ENCODE peak calls at places on chromosomes 2 and 18, in five cellular contexts. K is heart left ventricle, W is fibroblast of lung, R is cardiac muscle cell, L is colonic mucosa. B is an unnamed sample.
A peak's percentile ranks its signal among the peaks of the same experiment; 100 is the strongest.

GRCh38 chr2:201260302-201260800 is at the start of gene CASP8:
- DNase-seq in L (no peak), W (peak; percentile 44), R (peak; percentile 76), K (peak; percentile 28), B (peak; percentile 64)

GRCh38 chr2:127226520-127227263 is 6.6 kb upstream of the CYP27C1 start:
- DNase-seq in K (no peak), L (peak; percentile 92), R (peak; percentile 56), W (peak; percentile 95), B (peak; percentile 85)

GRCh38 chr2:64645014-64645418 is 8.7 kb downstream of the SERTAD2 start:
- DNase-seq in R (peak; percentile 82), W (peak; percentile 80), K (peak; percentile 50), L (peak; percentile 63), B (no peak)

GRCh38 chr18:40058811-40059570 is 1896.0 kb upstream of the PIK3C3 start:
- DNase-seq in R (peak; percentile 3), W (no peak), L (no peak), K (no peak), B (no peak)

GRCh38 chr2:47559079-47559684 is 156.2 kb downstream of the MSH2 start:
- DNase-seq in W (peak; percentile 43), L (no peak), R (peak; percentile 12), K (no peak), B (no peak)

GRCh38 chr2:226031078-226031937 is 631.8 kb downstream of the NYAP2 start:
- DNase-seq in L (peak; percentile 30), W (peak; percentile 80), K (peak; percentile 64), R (peak; percentile 85), B (peak; percentile 73)

GRCh38 chr18:77223653-77224052 is 26.0 kb upstream of the GALR1 start:
- DNase-seq in L (no peak), K (no peak), W (peak; percentile 55), R (peak; percentile 60), B (no peak)

GRCh38 chr2:172836386-172837200 is 100.9 kb downstream of the RAPGEF4 start:
- DNase-seq in K (peak; percentile 26), W (peak; percentile 86), L (no peak), R (peak; percentile 63), B (no peak)

GRCh38 chr18:76620326-76620813 is 125.3 kb upstream of the ZNF516 start:
- DNase-seq in K (peak; percentile 66), L (peak; percentile 57), R (peak; percentile 86), W (peak; percentile 77), B (peak; percentile 82)

DNA sequence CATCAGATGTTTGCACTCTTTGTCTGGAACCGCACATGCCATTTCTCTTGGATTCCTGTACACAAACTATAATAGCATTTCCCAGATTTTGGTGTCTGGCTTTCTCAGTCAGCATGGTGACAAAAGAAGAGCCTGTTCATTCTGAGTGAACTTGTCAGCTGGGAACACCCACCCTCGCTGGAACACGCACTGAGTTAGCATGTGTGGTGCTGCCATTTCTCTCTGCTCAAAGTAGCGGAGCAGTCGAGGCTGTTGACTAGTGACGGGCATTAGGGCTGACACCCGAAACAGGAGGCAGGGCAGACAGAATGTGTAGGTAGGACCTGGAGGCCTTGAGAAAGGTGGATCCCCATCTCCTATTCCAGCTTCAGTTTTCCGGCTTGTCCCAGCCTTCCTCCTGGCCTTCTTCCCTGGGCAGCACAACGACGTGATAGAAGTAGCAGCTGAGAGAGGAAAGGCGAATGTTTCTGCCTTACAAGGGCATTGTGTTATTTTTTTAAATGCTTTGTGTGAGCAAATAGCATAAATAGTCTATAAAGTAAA is 272.4 kb downstream of the NEDD4L start:
- DNase-seq in R (no peak), L (no peak), K (no peak), W (no peak), B (no peak)
- H3K4me1 ChIP-seq in R (peaks cover 4% of the 10 kb centered on the region), L (peaks cover 20% of the 10 kb centered on the region), K (peaks cover 41% of the 10 kb centered on the region), W (peaks cover 2% of the 10 kb centered on the region), B (peaks cover 58% of the 10 kb centered on the region)

GRCh38 chr18:36155960-36156757 is 26.5 kb downstream of the ELP2 start:
- DNase-seq in L (no peak), K (no peak), R (no peak), W (peak; percentile 78), B (no peak)
- H3K36me3 ChIP-seq in L (no peaks in the 10 kb centered on the region), K (peaks cover 99% of the 10 kb centered on the region), R (peaks cover 60% of the 10 kb centered on the region), W (peaks cover 5% of the 10 kb centered on the region), B (peaks cover 98% of the 10 kb centered on the region)

GRCh38 chr2:234091883-234092282 is 41.4 kb downstream of the SPP2 start:
- DNase-seq in K (no peak), R (no peak), L (no peak), W (peak; percentile 33), B (no peak)
- H3K27ac ChIP-seq in K (no peak overlapping the region), R (no peak overlapping the region), L (no peak overlapping the region), W (no peak overlapping the region), B (peak overlapping the region; percentile 64)

GRCh38 chr2:101744832-101745231 is 47.3 kb downstream of the MAP4K4 start:
- DNase-seq in L (no peak), R (no peak), W (no peak), K (no peak), B (no peak)

GRCh38 chr2:101738649-101739048 is 41.1 kb downstream of the MAP4K4 start:
- DNase-seq in L (no peak), R (no peak), K (no peak), W (no peak), B (no peak)

GRCh38 chr2:101743288-101743687 is 45.8 kb downstream of the MAP4K4 start:
- DNase-seq in R (no peak), L (no peak), W (no peak), K (no peak), B (no peak)

GRCh38 chr2:101740555-101740964 is 43.1 kb downstream of the MAP4K4 start:
- DNase-seq in R (no peak), W (no peak), L (no peak), K (no peak), B (no peak)

DNA sequence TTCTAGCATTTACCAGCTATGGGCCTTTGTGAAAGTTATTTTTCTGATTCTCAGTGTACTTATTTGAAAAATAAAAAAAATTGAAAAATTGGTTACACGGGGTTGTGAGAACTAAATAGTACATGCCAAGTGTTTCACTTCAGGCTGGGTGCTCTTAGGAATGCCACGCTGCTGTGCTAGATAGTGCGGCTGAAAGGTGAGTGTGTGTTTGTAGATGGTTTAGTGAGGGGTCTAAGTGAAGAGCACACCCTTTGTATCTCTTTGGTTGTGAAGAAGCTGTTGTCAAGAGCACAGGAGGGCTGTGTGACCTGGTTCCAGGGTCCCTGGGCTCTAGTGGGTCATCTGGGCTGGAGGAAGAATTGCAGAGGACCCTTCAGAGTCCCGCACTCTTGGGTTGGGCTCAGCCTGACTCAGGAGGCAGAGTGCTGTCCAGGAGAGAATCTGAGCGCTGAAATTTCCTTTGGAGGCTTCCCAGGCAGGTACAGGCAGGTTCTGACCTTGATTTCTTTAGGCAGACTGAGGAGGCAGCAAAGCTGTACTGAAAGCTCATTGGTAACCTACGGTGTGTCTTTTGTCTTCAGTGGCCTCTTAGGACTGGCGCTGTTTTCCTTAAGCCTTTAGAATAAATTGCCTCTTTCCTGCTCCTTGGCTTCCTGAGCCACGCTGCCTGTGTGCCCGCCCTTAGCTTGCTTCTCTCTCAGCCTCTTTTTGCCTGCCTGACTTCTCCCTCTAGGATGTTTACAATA is 44.4 kb downstream of the MAP4K4 start:
- DNase-seq in R (no peak), L (no peak), K (no peak), W (no peak), B (no peak)
- H3K4me1 ChIP-seq in R (peaks cover 43% of the 10 kb centered on the region), L (peaks cover 2% of the 10 kb centered on the region), K (peaks cover 83% of the 10 kb centered on the region), W (peaks cover 19% of the 10 kb centered on the region), B (peaks cover 56% of the 10 kb centered on the region)

GRCh38 chr18:79345981-79346380 is 49.7 kb upstream of the NFATC1 start:
- DNase-seq in K (no peak), W (no peak), L (no peak), R (no peak), B (no peak)

GRCh38 chr18:79344208-79344581 is 51.5 kb upstream of the NFATC1 start:
- DNase-seq in R (no peak), K (no peak), W (no peak), L (no peak), B (no peak)

GRCh38 chr18:79345366-79345765 is 50.4 kb upstream of the NFATC1 start:
- DNase-seq in R (no peak), W (no peak), L (no peak), K (no peak), B (no peak)

GRCh38 chr18:79348066-79348465 is 47.7 kb upstream of the NFATC1 start:
- DNase-seq in R (no peak), L (no peak), W (peak; percentile 43), K (no peak), B (no peak)

GRCh38 chr18:79343567-79344207 is 52.0 kb upstream of the NFATC1 start:
- DNase-seq in W (no peak), R (no peak), L (peak; percentile 41), K (no peak), B (no peak)
- H3K36me3 ChIP-seq in W (peaks cover 13% of the 10 kb centered on the region), R (peaks cover 19% of the 10 kb centered on the region), L (no peaks in the 10 kb centered on the region), K (peaks cover 66% of the 10 kb centered on the region), B (peaks cover 64% of the 10 kb centered on the region)

GRCh38 chr2:222298000-222298310 is 843 bp downstream of the PAX3 start:
- DNase-seq in K (no peak), L (no peak), W (no peak), R (no peak), B (no peak)

GRCh38 chr2:222300725-222301295 is 2.0 kb upstream of the PAX3 start:
- DNase-seq in L (no peak), W (peak; percentile 45), R (no peak), K (no peak), B (no peak)

GRCh38 chr2:222301296-222301997 is 2.6 kb upstream of the PAX3 start:
- DNase-seq in K (no peak), L (no peak), R (no peak), W (no peak), B (no peak)

GRCh38 chr2:222298311-222299150 is at the start of gene PAX3:
- DNase-seq in R (no peak), W (peak; percentile 90), L (no peak), K (peak; percentile 25), B (no peak)

DNA sequence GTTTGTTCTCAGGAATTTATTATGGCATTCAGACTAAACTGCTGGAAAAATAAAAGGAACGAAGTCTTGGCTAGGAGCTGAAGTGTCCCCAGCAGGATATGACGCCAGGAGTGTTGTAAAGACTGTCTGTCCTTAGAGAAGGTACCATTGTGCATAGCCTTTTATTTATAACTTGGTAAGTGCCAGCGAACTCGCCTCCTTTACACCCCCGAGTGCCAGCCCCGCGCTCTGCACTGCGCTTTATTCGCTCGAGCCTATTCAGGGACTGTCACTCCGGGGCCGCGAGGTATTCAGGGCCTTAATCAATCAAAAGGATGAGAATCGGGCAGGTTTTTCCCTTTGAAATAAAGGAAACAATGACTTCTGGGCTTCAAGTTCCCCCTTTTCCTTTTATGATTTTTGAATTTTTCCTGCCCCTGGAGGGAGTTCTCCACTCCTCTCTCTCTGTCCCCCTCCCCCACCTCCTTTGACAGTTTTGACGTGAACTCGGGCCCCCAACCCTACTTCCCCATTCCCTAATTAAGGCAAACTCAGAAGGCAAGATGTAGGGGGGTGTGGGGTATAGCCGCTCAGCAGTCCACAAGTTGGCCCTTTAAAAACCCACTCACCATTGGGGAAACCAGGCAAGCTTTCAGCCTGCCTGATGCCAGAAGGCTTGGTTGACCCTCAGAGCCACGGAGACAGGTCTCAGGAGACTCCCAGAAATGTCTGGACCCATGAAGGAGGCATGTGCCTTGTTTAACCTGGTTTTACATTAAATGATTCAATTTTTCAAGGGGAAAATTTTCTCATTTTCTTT is 1.3 kb upstream of the PAX3 start:
- DNase-seq in K (no peak), W (no peak), L (no peak), R (no peak), B (no peak)
- H3K27ac ChIP-seq in K (no peak overlapping the region), W (no peak overlapping the region), L (no peak overlapping the region), R (no peak overlapping the region), B (no peak overlapping the region)

DNA sequence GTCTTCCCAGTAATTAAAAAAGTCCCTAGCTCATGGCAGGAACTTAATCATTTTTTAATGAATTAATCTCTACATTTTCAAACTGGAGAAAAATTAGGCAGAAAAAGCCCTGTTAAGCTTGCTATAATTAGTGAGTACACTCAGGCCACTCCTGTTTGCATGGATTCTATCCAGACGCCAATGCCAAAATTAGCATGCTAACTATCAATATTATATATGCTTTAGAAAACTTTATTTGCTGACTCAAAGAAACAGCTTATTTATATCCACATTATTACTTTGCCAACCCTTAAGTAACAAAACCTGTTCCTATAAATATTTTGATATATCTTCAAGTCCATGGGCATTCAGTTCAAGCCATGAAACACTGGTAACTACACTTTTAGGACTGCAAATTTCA is 90.9 kb downstream of the SMC6 start:
- DNase-seq in W (no peak), L (no peak), R (no peak), K (no peak), B (no peak)
- H3K4me1 ChIP-seq in W (no peaks in the 10 kb centered on the region), L (no peaks in the 10 kb centered on the region), R (no peaks in the 10 kb centered on the region), K (peaks cover 2% of the 10 kb centered on the region), B (no peaks in the 10 kb centered on the region)

B was measured in lower lobe of right lung.